ENCODE peak calls at places on chromosomes 4 and X, in ten cellular contexts. P is HCT116, S is GM12891, Z is stomach, I is sigmoid colon, C is GM23338, J is prostate gland, L is upper lobe of left lung, G is K562, H is breast epithelium. Y is an unnamed sample.

GRCh38 chr4:137387924-137388323 is 144.4 kb downstream of the PCDH18 start:
- DNase-seq in S (no peak), P (no peak), Z (no peak), L (no peak), H (no peak), I (no peak), C (no peak), G (no peak), J (no peak), Y (no peak)

GRCh38 chrX:129930941-129931410 is 25.0 kb downstream of the UTP14A start:
- DNase-seq in I (no peak), C (no peak), Z (no peak), L (no peak), G (no peak), J (no peak), P (no peak), H (no peak), S (no peak), Y (no peak)

GRCh38 chr4:101357751-101358150 is 10.4 kb upstream of the PPP3CA start:
- DNase-seq in H (no peak), S (no peak), G (no peak), L (no peak), C (peak), I (no peak), J (no peak), P (no peak), Z (no peak), Y (no peak)

GRCh38 chrX:132532955-132533354 is 44.1 kb upstream of the MBNL3 start:
- DNase-seq in P (no peak), I (no peak), C (no peak), H (no peak), S (no peak), Z (no peak), L (no peak), J (no peak), G (no peak), Y (no peak)

GRCh38 chrX:72100824-72101351 is 30.8 kb downstream of the RTL5 start:
- DNase-seq in Z (peak), H (no peak), J (no peak), P (no peak), S (no peak), G (no peak), I (no peak), L (peak), C (no peak), Y (peak)

GRCh38 chr4:72896515-72896914 is 173.0 kb downstream of the COX18 start:
- DNase-seq in G (no peak), L (peak), S (no peak), H (no peak), P (no peak), C (peak), Z (no peak), I (no peak), J (no peak), Y (no peak)

GRCh38 chr4:95439896-95440295 is 108.9 kb downstream of the UNC5C start:
- DNase-seq in P (no peak), H (no peak), G (no peak), I (no peak), J (no peak), L (no peak), Z (no peak), S (no peak), C (no peak), Y (no peak)

GRCh38 chrX:24563291-24564010 is 83.7 kb downstream of the PCYT1B start:
- DNase-seq in S (no peak), I (no peak), Z (no peak), G (no peak), J (no peak), C (no peak), P (no peak), L (no peak), H (no peak), Y (no peak)

GRCh38 chr4:82948647-82949204 is 48.2 kb downstream of the THAP9 start:
- DNase-seq in I (no peak), S (no peak), H (no peak), L (no peak), G (no peak), C (no peak), J (no peak), Z (no peak), P (no peak), Y (no peak)

GRCh38 chr4:53981573-53981972 is 82.8 kb downstream of the CHIC2 start:
- DNase-seq in I (no peak), S (no peak), H (no peak), L (no peak), Z (no peak), P (no peak), J (no peak), G (no peak), C (no peak), Y (no peak)

GRCh38 chr4:47612116-47613023 is 127.3 kb downstream of the ATP10D start:
- DNase-seq in G (no peak), C (no peak), P (no peak), J (no peak), Z (no peak), L (no peak), S (no peak), I (no peak), H (no peak), Y (no peak)

GRCh38 chr4:102356562-102357202 is 11.4 kb upstream of the SLC39A8 start:
- DNase-seq in J (no peak), C (no peak), Z (no peak), G (no peak), S (no peak), H (no peak), P (no peak), L (no peak), I (no peak), Y (no peak)

GRCh38 chr4:158783775-158784174 is 14.9 kb downstream of the FNIP2 start:
- DNase-seq in H (no peak), S (no peak), I (no peak), Z (no peak), G (no peak), L (no peak), P (no peak), C (no peak), J (no peak), Y (no peak)

GRCh38 chr4:48047421-48047844 is 30.9 kb downstream of the NIPAL1 start:
- DNase-seq in L (no peak), J (no peak), I (no peak), P (no peak), G (no peak), H (no peak), C (no peak), S (no peak), Z (peak), Y (no peak)

GRCh38 chr4:87521757-87522374 is 7.3 kb downstream of the SPARCL1 start:
- DNase-seq in L (no peak), C (no peak), S (no peak), P (peak), H (no peak), I (no peak), Z (no peak), G (no peak), J (peak), Y (no peak)

GRCh38 chr4:136939781-136940180 is 592.5 kb downstream of the PCDH18 start:
- DNase-seq in G (no peak), Z (no peak), P (no peak), L (no peak), H (no peak), S (no peak), I (no peak), J (no peak), C (no peak), Y (no peak)

GRCh38 chr4:137530176-137530575 is 2.1 kb downstream of the PCDH18 start:
- DNase-seq in L (no peak), J (no peak), I (no peak), Z (no peak), G (no peak), P (no peak), S (no peak), H (no peak), C (no peak), Y (no peak)

GRCh38 chr4:128295255-128295654 is 7.6 kb upstream of the PGRMC2 start:
- DNase-seq in S (no peak), L (no peak), H (no peak), P (no peak), C (peak), J (no peak), I (no peak), G (no peak), Z (no peak), Y (no peak)

GRCh38 chr4:10100734-10101216 is 15.8 kb downstream of the WDR1 start:
- DNase-seq in H (no peak), Z (no peak), J (no peak), G (no peak), C (no peak), I (peak), L (peak), P (no peak), S (no peak), Y (peak)

GRCh38 chr4:64584981-64585557 is 175.8 kb upstream of the TECRL start:
- DNase-seq in L (no peak), P (peak), S (peak), G (peak), Z (no peak), I (no peak), J (no peak), H (no peak), C (peak), Y (no peak)

GRCh38 chr4:36172650-36173049 is 71.7 kb downstream of the ARAP2 start:
- DNase-seq in H (no peak), C (no peak), L (no peak), S (no peak), P (no peak), G (no peak), J (no peak), Z (no peak), I (no peak), Y (no peak)

GRCh38 chr4:77501851-77502250 is 103.8 kb upstream of the CXCL13 start:
- DNase-seq in H (no peak), P (no peak), J (no peak), S (no peak), Z (no peak), I (no peak), C (no peak), L (no peak), G (no peak), Y (no peak)

GRCh38 chr4:176778063-176778462 is 14.7 kb downstream of the VEGFC start:
- DNase-seq in P (no peak), Z (no peak), G (no peak), L (no peak), H (no peak), S (no peak), I (no peak), C (no peak), J (no peak), Y (no peak)

GRCh38 chr4:82975792-82976191 is 34.8 kb downstream of the LIN54 start:
- DNase-seq in C (no peak), P (no peak), H (no peak), G (no peak), Z (no peak), L (no peak), I (no peak), S (no peak), J (no peak), Y (no peak)

GRCh38 chrX:121336831-121337421 is 289.5 kb downstream of the GLUD2 start:
- DNase-seq in C (no peak), H (no peak), J (no peak), S (no peak), L (no peak), P (peak), G (no peak), I (no peak), Z (no peak), Y (no peak)

GRCh38 chr4:39621582-39621981 is 17.1 kb downstream of the SMIM14 start:
- DNase-seq in Z (peak), P (peak), L (peak), S (no peak), I (no peak), J (no peak), H (no peak), C (peak), G (no peak), Y (no peak)

GRCh38 chr4:39626261-39626660 is 12.4 kb downstream of the SMIM14 start:
- DNase-seq in Z (no peak), J (no peak), G (no peak), I (no peak), P (no peak), S (no peak), H (no peak), L (no peak), C (no peak), Y (no peak)

GRCh38 chr4:39631700-39632079 is 7.0 kb downstream of the SMIM14 start:
- DNase-seq in J (no peak), S (no peak), G (no peak), H (no peak), P (no peak), Z (no peak), I (no peak), C (no peak), L (no peak), Y (no peak)

GRCh38 chr4:39627413-39627812 is 11.3 kb downstream of the SMIM14 start:
- DNase-seq in J (no peak), S (no peak), Z (no peak), G (no peak), L (no peak), I (no peak), P (no peak), C (no peak), H (no peak), Y (no peak)

GRCh38 chr4:39626913-39627312 is 11.8 kb downstream of the SMIM14 start:
- DNase-seq in Z (no peak), H (no peak), G (no peak), I (no peak), J (no peak), C (no peak), S (no peak), L (no peak), P (no peak), Y (no peak)
- TF ChIP-seq POLR2AphosphoS5 in Z (no peak), H (no peak), G (no peak), I (no peak), J (no peak), C (no peak), S (peak), L (no peak), P (no peak), Y (no peak)

GRCh38 chr4:114146947-114147618 is 167.6 kb upstream of the ARSJ start:
- DNase-seq in L (no peak), S (no peak), G (no peak), I (no peak), C (no peak), P (no peak), J (no peak), H (no peak), Z (no peak), Y (no peak)
- TF ChIP-seq POLR2AphosphoS5 in L (no peak), S (no peak), G (no peak), I (no peak), C (no peak), P (no peak), J (no peak), H (no peak), Z (no peak), Y (no peak)

GRCh38 chrX:133608406-133608805 is 193.1 kb upstream of the GPC4 start:
- DNase-seq in G (no peak), I (no peak), C (no peak), P (no peak), L (no peak), J (no peak), S (no peak), H (no peak), Z (no peak), Y (no peak)

GRCh38 chrX:133607419-133608348 is 192.4 kb upstream of the GPC4 start:
- DNase-seq in L (no peak), C (peak), Z (peak), H (no peak), P (no peak), J (no peak), I (no peak), G (no peak), S (no peak), Y (no peak)

GRCh38 chrX:133610056-133610455 is 194.8 kb upstream of the GPC4 start:
- DNase-seq in C (no peak), P (no peak), Z (no peak), J (no peak), I (no peak), G (no peak), H (no peak), L (no peak), S (no peak), Y (no peak)

GRCh38 chrX:133609151-133609550 is 193.9 kb upstream of the GPC4 start:
- DNase-seq in H (no peak), G (no peak), S (no peak), J (no peak), Z (no peak), L (no peak), I (no peak), C (no peak), P (no peak), Y (no peak)

GRCh38 chrX:133606990-133607389 is 191.7 kb upstream of the GPC4 start:
- DNase-seq in L (no peak), C (no peak), S (no peak), H (no peak), Z (no peak), J (no peak), P (no peak), I (no peak), G (no peak), Y (no peak)
- TF ChIP-seq POLR2AphosphoS5 in L (no peak), C (no peak), S (no peak), H (no peak), Z (no peak), J (no peak), P (no peak), I (no peak), G (no peak), Y (no peak)

DNA sequence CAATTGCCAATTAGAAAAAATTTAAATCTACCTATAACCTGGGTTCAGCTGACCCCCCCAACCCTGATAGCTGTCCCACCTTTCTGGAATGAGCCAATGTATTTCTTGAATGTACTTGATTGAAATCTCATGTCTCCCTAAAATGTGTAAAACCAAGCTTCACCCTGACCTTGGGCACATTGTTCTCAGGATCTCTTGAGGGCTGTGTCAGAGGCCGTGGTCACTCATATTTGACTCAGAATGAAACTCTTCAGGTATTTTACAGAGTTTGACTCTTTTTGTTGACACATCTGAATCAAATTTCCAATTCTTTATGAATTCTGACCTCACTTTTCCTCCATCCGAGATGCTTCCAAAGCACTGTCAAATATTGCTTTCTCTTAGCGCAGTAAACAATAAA is 115.3 kb upstream of the BEND4 start:
- DNase-seq in L (no peak), H (no peak), Z (no peak), C (no peak), G (no peak), S (no peak), P (no peak), J (no peak), I (no peak), Y (no peak)
- TF ChIP-seq POLR2AphosphoS5 in L (no peak), H (no peak), Z (no peak), C (no peak), G (no peak), S (no peak), P (no peak), J (no peak), I (no peak), Y (no peak)

DNA sequence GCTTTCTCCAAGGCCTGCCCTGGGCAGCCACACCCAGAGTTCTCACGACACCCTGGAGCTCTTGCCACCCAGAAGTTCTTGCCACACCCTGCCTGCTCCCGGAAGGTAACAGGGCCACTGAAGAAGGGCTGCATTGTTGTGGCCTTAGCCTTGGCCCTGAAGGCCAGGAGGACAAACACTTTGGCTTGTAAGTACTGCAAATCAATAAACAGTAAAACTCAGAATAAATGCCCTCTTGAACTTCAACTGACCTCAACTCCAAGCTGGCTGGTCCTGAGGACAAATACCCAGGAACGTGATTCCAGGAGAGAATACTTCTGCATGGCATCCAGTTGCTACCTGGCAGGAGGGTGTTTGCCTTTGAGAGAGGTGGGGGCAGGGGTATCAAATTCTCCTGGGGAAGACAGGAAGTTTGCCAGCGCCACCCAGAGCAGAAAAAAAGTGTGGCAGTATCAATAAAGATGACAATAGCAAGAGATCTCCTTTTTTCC is 54.1 kb downstream of the TLR10 start:
- DNase-seq in C (peak), L (peak), I (no peak), H (peak), P (peak), J (peak), Z (peak), S (no peak), G (no peak), Y (no peak)
- TF ChIP-seq POLR2AphosphoS5 in C (no peak), L (no peak), I (no peak), H (no peak), P (no peak), J (peak), Z (peak), S (no peak), G (no peak), Y (no peak)